ENCODE peak calls at places on chromosome 3, in five cellular contexts. S, Y, J, E and G are unnamed samples. For H3K4me1, the result is how much of the 10 kb centered on the place peaks cover.

GRCh38 chr3:144182501-144182900 is 210.9 kb downstream of the DIPK2A start:
- DNase-seq in E (no peak), S (no peak), Y (no peak), J (no peak), G (no peak)

GRCh38 chr3:171172070-171172469 is 145.6 kb upstream of the SLC2A2 start:
- DNase-seq in Y (no peak), S (no peak), E (no peak), J (no peak), G (no peak)

GRCh38 chr3:43768594-43768993 is 77.9 kb downstream of the ABHD5 start:
- DNase-seq in Y (no peak), S (peak), J (no peak), E (no peak), G (no peak)

GRCh38 chr3:48222616-48223513 is at the start of gene CAMP:
- DNase-seq in Y (no peak), S (peak), E (no peak), J (no peak), G (no peak)

GRCh38 chr3:71536376-71536965 is 47.1 kb downstream of the FOXP1 start:
- DNase-seq in E (no peak), Y (no peak), S (no peak), J (no peak), G (no peak)

GRCh38 chr3:55936549-55937052 is 449.5 kb upstream of the WNT5A start:
- DNase-seq in Y (no peak), E (no peak), S (no peak), J (no peak), G (no peak)

GRCh38 chr3:66427352-66427751 is 73.5 kb downstream of the LRIG1 start:
- DNase-seq in S (no peak), E (no peak), J (no peak), Y (no peak), G (no peak)

GRCh38 chr3:171959532-171960044 is 79.8 kb upstream of the FNDC3B start:
- DNase-seq in S (no peak), E (no peak), Y (no peak), J (no peak), G (no peak)

GRCh38 chr3:133379926-133380325 is 19.9 kb upstream of the BFSP2 start:
- DNase-seq in S (no peak), J (no peak), E (no peak), Y (no peak), G (no peak)

GRCh38 chr3:150252462-150252861 is 155.6 kb upstream of the TSC22D2 start:
- DNase-seq in J (no peak), E (no peak), Y (no peak), S (no peak), G (no peak)

GRCh38 chr3:77081240-77081661 is 41.4 kb downstream of the ROBO2 start:
- DNase-seq in E (no peak), J (peak), S (peak), Y (no peak), G (no peak)

GRCh38 chr3:61809879-61810278 is 248.5 kb downstream of the PTPRG start:
- DNase-seq in S (peak), J (peak), E (no peak), Y (no peak), G (no peak)

GRCh38 chr3:44906997-44907396 is 32.6 kb downstream of the TGM4 start:
- DNase-seq in E (no peak), J (no peak), S (no peak), Y (no peak), G (no peak)

GRCh38 chr3:45426161-45426560 is 37.8 kb downstream of the LARS2 start:
- DNase-seq in Y (no peak), E (no peak), S (no peak), J (peak), G (no peak)

GRCh38 chr3:171480526-171480925 is 20.3 kb upstream of the TNIK start:
- DNase-seq in J (no peak), Y (no peak), E (no peak), S (no peak), G (peak)

GRCh38 chr3:146160233-146160963 is 586 bp downstream of the PLOD2 start:
- DNase-seq in J (peak), Y (no peak), S (peak), E (peak), G (no peak)

GRCh38 chr3:9198805-9199386 is 50.5 kb downstream of the SRGAP3 start:
- DNase-seq in J (peak), Y (no peak), E (no peak), S (no peak), G (no peak)

GRCh38 chr3:15974647-15975046 is 176.9 kb upstream of the ANKRD28 start:
- DNase-seq in S (no peak), Y (no peak), E (no peak), J (no peak), G (no peak)

GRCh38 chr3:53630547-53630946 is 136.1 kb downstream of the CACNA1D start:
- DNase-seq in J (no peak), E (no peak), Y (no peak), S (no peak), G (no peak)

GRCh38 chr3:129558772-129559564 is 16.0 kb downstream of the H1-8 start:
- DNase-seq in Y (no peak), S (no peak), E (no peak), J (no peak), G (no peak)

GRCh38 chr3:73625124-73625665 is 454 bp upstream of the PDZRN3 start:
- DNase-seq in J (peak), E (no peak), S (peak), Y (no peak), G (no peak)

GRCh38 chr3:51340311-51340829 is 44.7 kb upstream of the MANF start:
- DNase-seq in Y (no peak), J (no peak), E (no peak), S (no peak), G (no peak)

GRCh38 chr3:38015485-38015884 is 14.0 kb downstream of the PLCD1 start:
- DNase-seq in Y (no peak), S (no peak), J (no peak), E (no peak), G (no peak)

GRCh38 chr3:128112406-128112968 is 11.1 kb downstream of the RUVBL1 start:
- DNase-seq in J (no peak), S (no peak), E (no peak), Y (no peak), G (no peak)

GRCh38 chr3:4996771-4997291 is 17.6 kb downstream of the BHLHE40 start:
- DNase-seq in J (no peak), E (no peak), Y (no peak), S (no peak), G (peak)

GRCh38 chr3:31357451-31357850 is 175.3 kb upstream of the STT3B start:
- DNase-seq in S (no peak), Y (no peak), J (no peak), E (no peak), G (no peak)

GRCh38 chr3:148648685-148649352 is 48.9 kb upstream of the AGTR1 start:
- DNase-seq in S (no peak), Y (no peak), J (no peak), E (no peak), G (no peak)

GRCh38 chr3:21703291-21703690 is 47.7 kb downstream of the ZNF385D start:
- DNase-seq in J (no peak), S (no peak), E (no peak), Y (no peak), G (no peak)

GRCh38 chr3:64865872-64866588 is 178.2 kb upstream of the ADAMTS9 start:
- DNase-seq in S (no peak), E (no peak), J (no peak), Y (no peak), G (no peak)

GRCh38 chr3:31533169-31533870 is 595 bp downstream of the STT3B start:
- DNase-seq in S (peak), Y (peak), E (no peak), J (peak), G (peak)

GRCh38 chr3:42120866-42121265 is 29.7 kb downstream of the TRAK1 start:
- DNase-seq in E (no peak), Y (no peak), J (no peak), S (no peak), G (no peak)

GRCh38 chr3:174540081-174540480 is 319.1 kb upstream of the NAALADL2 start:
- DNase-seq in Y (no peak), S (no peak), J (no peak), E (no peak), G (no peak)

GRCh38 chr3:53122933-53123305 is 7.3 kb downstream of the RFT1 start:
- DNase-seq in S (no peak), J (no peak), E (no peak), Y (no peak), G (no peak)

GRCh38 chr3:104916971-104917370 is 449.7 kb upstream of the ALCAM start:
- DNase-seq in E (no peak), J (no peak), Y (no peak), S (no peak), G (no peak)

GRCh38 chr3:17820704-17821103 is 78.3 kb upstream of the TBC1D5 start:
- DNase-seq in Y (no peak), S (no peak), E (no peak), J (no peak), G (no peak)

GRCh38 chr3:42397644-42398043 is 12.8 kb downstream of the LYZL4 start:
- DNase-seq in J (no peak), Y (no peak), S (no peak), E (no peak), G (no peak)

DNA sequence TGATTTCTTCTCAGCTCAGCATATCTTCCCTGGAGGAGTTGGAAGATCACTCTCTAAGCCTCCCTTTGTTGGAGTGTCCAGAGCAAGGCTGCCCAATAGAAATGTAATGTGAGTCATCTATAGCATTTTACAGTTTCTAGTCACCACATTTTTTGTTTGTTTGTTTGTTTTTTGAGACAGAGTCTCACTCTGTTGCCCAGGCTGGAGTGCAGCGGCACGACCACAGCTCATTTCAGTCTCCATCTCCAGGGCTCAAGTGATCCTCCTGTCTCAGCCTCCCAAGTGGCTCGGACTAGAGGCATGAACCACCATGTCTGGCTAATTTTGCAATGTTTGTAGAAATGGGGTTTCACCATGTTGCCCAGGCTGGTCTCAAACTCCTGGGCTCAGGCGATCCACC is 21.3 kb downstream of the KLHL6 start:
- DNase-seq in Y (no peak), E (no peak), J (no peak), S (no peak), G (no peak)
- H3K4me1 ChIP-seq in Y (under half), E (under half), J (under half), S (under half), G (under half)

GRCh38 chr3:98761656-98762229 is 1.4 kb upstream of the ST3GAL6 start:
- DNase-seq in J (no peak), E (no peak), Y (no peak), S (no peak), G (no peak)
- H3K4me1 ChIP-seq in J (half or more), E (under half), Y (under half), S (half or more), G (under half)

DNA sequence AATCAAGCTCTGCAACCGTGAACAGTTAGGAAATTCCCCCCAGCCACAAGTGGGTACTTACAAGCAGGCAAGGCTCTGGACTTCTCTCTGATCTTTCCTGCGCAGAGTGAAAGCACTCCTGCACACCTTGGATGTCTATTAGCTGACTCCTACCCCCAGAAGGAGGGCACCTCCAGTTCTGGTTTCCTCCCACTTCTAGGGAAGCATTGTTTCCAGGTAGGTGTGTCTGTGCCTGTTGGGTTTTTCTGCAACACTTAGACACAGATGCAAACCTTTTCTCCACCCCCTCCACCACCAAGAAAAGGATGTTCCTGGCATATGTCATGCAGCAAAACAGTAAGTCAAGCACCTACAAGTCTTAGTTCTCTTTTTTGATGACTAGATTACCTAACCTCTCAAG is at the start of gene ZBED2:
- DNase-seq in J (no peak), Y (no peak), E (no peak), S (no peak), G (no peak)
- H3K4me1 ChIP-seq in J (under half), Y (under half), E (under half), S (under half), G (under half)

GRCh38 chr3:195181107-195181498 is 89.9 kb downstream of the XXYLT1 start:
- DNase-seq in Y (no peak), E (no peak), J (no peak), S (no peak), G (no peak)
- H3K4me1 ChIP-seq in Y (under half), E (under half), J (under half), S (half or more), G (under half)

GRCh38 chr3:152321321-152321720 is 52.6 kb downstream of the MBNL1 start:
- DNase-seq in Y (no peak), J (no peak), S (no peak), E (no peak), G (no peak)

GRCh38 chr3:152322756-152323155 is 54.0 kb downstream of the MBNL1 start:
- DNase-seq in E (no peak), S (no peak), J (no peak), Y (no peak), G (no peak)

GRCh38 chr3:152323834-152324233 is 55.1 kb downstream of the MBNL1 start:
- DNase-seq in J (no peak), Y (no peak), E (no peak), S (no peak), G (no peak)

GRCh38 chr3:152320201-152320617 is 51.5 kb downstream of the MBNL1 start:
- DNase-seq in J (no peak), S (no peak), Y (no peak), E (no peak), G (no peak)

GRCh38 chr3:152321806-152322377 is 53.2 kb downstream of the MBNL1 start:
- DNase-seq in S (no peak), Y (no peak), J (no peak), E (no peak), G (no peak)
- H3K4me1 ChIP-seq in S (half or more), Y (half or more), J (under half), E (half or more), G (half or more)

DNA sequence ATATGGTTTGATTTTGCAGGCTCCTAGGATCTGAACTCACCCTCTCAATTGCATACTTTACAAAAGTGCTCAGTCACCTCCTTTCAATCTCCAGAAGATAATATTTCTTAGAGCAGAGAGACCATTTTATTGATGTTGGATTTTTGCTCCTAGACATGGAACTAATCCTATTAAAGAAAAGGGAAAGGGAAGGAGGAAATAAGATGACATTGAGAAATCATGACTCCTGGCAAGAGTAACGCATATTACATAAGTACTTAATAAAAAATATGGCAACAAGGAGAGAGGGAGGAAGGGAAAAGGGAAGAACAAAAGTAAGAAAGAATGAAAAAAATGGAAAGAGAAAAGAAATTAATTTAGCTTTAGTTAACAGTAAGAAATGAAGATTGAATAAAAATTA is 474.2 kb downstream of the FGF12 start:
- DNase-seq in Y (no peak), E (no peak), J (no peak), S (no peak), G (no peak)
- H3K4me1 ChIP-seq in Y (under half), E (under half), J (under half), S (under half), G (under half)

GRCh38 chr3:29430558-29430971 is 149.7 kb downstream of the RBMS3 start:
- DNase-seq in E (no peak), S (no peak), J (no peak), Y (no peak), G (no peak)
- H3K4me1 ChIP-seq in E (under half), S (half or more), J (under half), Y (under half), G (under half)

GRCh38 chr3:183527980-183528379 is 27.5 kb downstream of the KLHL6 start:
- DNase-seq in Y (no peak), S (no peak), J (no peak), E (no peak), G (no peak)
- H3K4me1 ChIP-seq in Y (under half), S (under half), J (under half), E (under half), G (under half)

GRCh38 chr3:79973917-79974595 is 206.3 kb upstream of the ROBO1 start:
- DNase-seq in E (no peak), J (no peak), S (no peak), Y (no peak), G (no peak)

GRCh38 chr3:79973482-79973881 is 205.7 kb upstream of the ROBO1 start:
- DNase-seq in J (no peak), E (no peak), Y (no peak), S (no peak), G (no peak)

DNA sequence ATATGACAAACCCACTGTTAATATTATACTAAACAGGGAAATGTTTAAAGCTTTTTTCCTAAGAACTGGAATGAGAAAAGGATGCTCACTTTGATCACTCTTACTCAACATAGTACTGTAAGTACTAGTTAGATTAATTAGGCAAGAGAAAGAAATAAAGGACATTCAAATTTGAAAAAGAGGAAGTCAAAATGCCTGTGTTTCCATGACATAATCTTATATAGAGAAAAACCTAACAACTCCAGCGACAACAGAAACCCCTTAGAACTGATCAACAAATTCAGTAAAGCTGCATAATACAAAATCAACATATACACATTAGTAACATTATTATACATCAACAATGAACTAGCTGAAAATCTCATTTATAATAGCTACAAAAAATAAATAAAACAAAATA is 200.6 kb upstream of the ROBO1 start:
- DNase-seq in E (no peak), Y (no peak), S (no peak), J (no peak), G (no peak)
- H3K4me1 ChIP-seq in E (under half), Y (under half), S (under half), J (under half), G (under half)

GRCh38 chr3:58059349-58060321 is 51.4 kb downstream of the FLNB start:
- DNase-seq in E (no peak), Y (no peak), J (peak), S (no peak), G (no peak)
- H3K4me1 ChIP-seq in E (under half), Y (under half), J (under half), S (half or more), G (under half)